ENCODE peak calls at places on chromosomes 7 and 10, in four cellular contexts. One of them, this sample, is unnamed.

GRCh38 chr10:5659702-5660528 is 6.5 kb downstream of the ASB13 start:
- DNase-seq in CD8-positive, alpha-beta T cell: no peak
- DNase-seq in prostate gland: no peak
- DNase-seq in HCT116: peak; percentile 8
- DNase-seq in this sample: no peak

GRCh38 chr10:6885284-6885683 is 305.2 kb upstream of the PRKCQ start:
- DNase-seq in HCT116: no peak
- DNase-seq in CD8-positive, alpha-beta T cell: no peak
- DNase-seq in prostate gland: no peak
- DNase-seq in this sample: no peak

GRCh38 chr7:142549007-142549406 is 200.3 kb upstream of the PRSS1 start:
- DNase-seq in HCT116: no peak
- DNase-seq in CD8-positive, alpha-beta T cell: no peak
- DNase-seq in prostate gland: no peak
- DNase-seq in this sample: no peak

GRCh38 chr7:46534593-46535271 is 613.7 kb upstream of the IGFBP3 start:
- DNase-seq in prostate gland: no peak
- DNase-seq in HCT116: no peak
- DNase-seq in CD8-positive, alpha-beta T cell: no peak
- DNase-seq in this sample: no peak

GRCh38 chr7:87427289-87427688 is 48.2 kb downstream of the ABCB4 start:
- DNase-seq in HCT116: no peak
- DNase-seq in prostate gland: no peak
- DNase-seq in CD8-positive, alpha-beta T cell: no peak
- DNase-seq in this sample: no peak

GRCh38 chr10:79148452-79149344 is 79.9 kb downstream of the ZMIZ1 start:
- DNase-seq in prostate gland: peak; percentile 49
- DNase-seq in HCT116: no peak
- DNase-seq in CD8-positive, alpha-beta T cell: no peak
- DNase-seq in this sample: no peak

GRCh38 chr10:34808789-34809745 is 6.0 kb downstream of the PARD3 start:
- DNase-seq in HCT116: no peak
- DNase-seq in prostate gland: no peak
- DNase-seq in CD8-positive, alpha-beta T cell: no peak
- DNase-seq in this sample: no peak

GRCh38 chr7:43625977-43626376 is 43.1 kb downstream of the STK17A start:
- DNase-seq in HCT116: no peak
- DNase-seq in CD8-positive, alpha-beta T cell: no peak
- DNase-seq in prostate gland: no peak
- DNase-seq in this sample: no peak

GRCh38 chr7:130268463-130269317 is 2.0 kb downstream of the CPA2 start:
- DNase-seq in CD8-positive, alpha-beta T cell: no peak
- DNase-seq in prostate gland: no peak
- DNase-seq in HCT116: no peak
- DNase-seq in this sample: no peak

GRCh38 chr7:50283206-50283605 is 21.3 kb upstream of the IKZF1 start:
- DNase-seq in HCT116: no peak
- DNase-seq in CD8-positive, alpha-beta T cell: no peak
- DNase-seq in prostate gland: no peak
- DNase-seq in this sample: no peak

GRCh38 chr7:77935652-77936348 is 137.2 kb downstream of the PHTF2 start:
- DNase-seq in prostate gland: no peak
- DNase-seq in HCT116: no peak
- DNase-seq in CD8-positive, alpha-beta T cell: no peak
- DNase-seq in this sample: no peak

GRCh38 chr10:102769375-102770107 is 25.8 kb downstream of the WBP1L start:
- DNase-seq in HCT116: no peak
- DNase-seq in CD8-positive, alpha-beta T cell: no peak
- DNase-seq in prostate gland: peak; percentile 87
- DNase-seq in this sample: no peak

GRCh38 chr7:100089458-100090201 is 861 bp downstream of the COPS6 start:
- DNase-seq in HCT116: no peak
- DNase-seq in prostate gland: no peak
- DNase-seq in CD8-positive, alpha-beta T cell: no peak
- DNase-seq in this sample: no peak

GRCh38 chr7:94394058-94394398 is 667 bp upstream of the COL1A2 start:
- DNase-seq in prostate gland: no peak
- DNase-seq in CD8-positive, alpha-beta T cell: no peak
- DNase-seq in HCT116: no peak
- DNase-seq in this sample: no peak

GRCh38 chr10:69629897-69630650 is at the start of gene FAM241B:
- DNase-seq in prostate gland: peak; percentile 71
- DNase-seq in CD8-positive, alpha-beta T cell: peak; percentile 78
- DNase-seq in HCT116: peak; percentile 45
- DNase-seq in this sample: peak; percentile 75

GRCh38 chr10:78862328-78862640 is 206.5 kb upstream of the ZMIZ1 start:
- DNase-seq in prostate gland: no peak
- DNase-seq in CD8-positive, alpha-beta T cell: no peak
- DNase-seq in HCT116: no peak
- DNase-seq in this sample: no peak

GRCh38 chr10:69963835-69964710 is 88.6 kb upstream of the MACROH2A2 start:
- DNase-seq in prostate gland: no peak
- DNase-seq in CD8-positive, alpha-beta T cell: no peak
- DNase-seq in HCT116: no peak
- DNase-seq in this sample: no peak

DNA sequence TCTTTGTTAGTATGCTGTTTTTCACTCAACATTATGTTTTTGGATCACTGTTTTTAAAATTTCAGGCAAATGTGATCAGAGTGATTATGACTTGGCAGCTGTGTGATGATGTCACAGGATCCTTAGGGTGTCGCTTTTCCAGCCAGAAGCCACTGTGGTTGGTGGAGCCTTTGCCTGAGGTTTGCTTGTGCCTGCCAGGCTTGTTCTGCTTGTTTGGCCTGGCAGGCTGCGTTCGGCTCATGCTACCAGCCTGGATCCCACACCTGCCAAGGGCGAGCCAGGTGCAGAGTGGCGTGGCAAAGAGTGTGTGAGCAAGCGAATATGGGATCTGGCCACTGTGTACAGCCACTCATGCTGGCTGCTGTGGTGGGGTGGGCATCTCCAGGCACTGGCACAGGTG is 55.7 kb downstream of the ADK start:
- DNase-seq in prostate gland: peak; percentile 64
- DNase-seq in CD8-positive, alpha-beta T cell: no peak
- DNase-seq in HCT116: no peak
- DNase-seq in this sample: no peak
- H3K4me1 ChIP-seq in prostate gland: no peaks in the 10 kb centered on the region
- H3K4me1 ChIP-seq in CD8-positive, alpha-beta T cell: no peaks in the 10 kb centered on the region
- H3K4me1 ChIP-seq in HCT116: no peaks in the 10 kb centered on the region
- H3K4me1 ChIP-seq in this sample: no peaks in the 10 kb centered on the region

GRCh38 chr10:132242103-132242840 is 55.5 kb downstream of the DPYSL4 start:
- DNase-seq in CD8-positive, alpha-beta T cell: no peak
- DNase-seq in HCT116: no peak
- DNase-seq in prostate gland: no peak
- DNase-seq in this sample: no peak
- H3K4me3 ChIP-seq in CD8-positive, alpha-beta T cell: no peak overlapping the region
- H3K4me3 ChIP-seq in HCT116: no peak overlapping the region
- H3K4me3 ChIP-seq in prostate gland: no peak overlapping the region
- H3K4me3 ChIP-seq in this sample: no peak overlapping the region

GRCh38 chr10:42594246-42594650 is 44.1 kb downstream of the ZNF33B start:
- DNase-seq in prostate gland: no peak
- DNase-seq in CD8-positive, alpha-beta T cell: no peak
- DNase-seq in HCT116: no peak
- DNase-seq in this sample: no peak
- H3K9me3 ChIP-seq in prostate gland: no peaks in the 10 kb centered on the region
- H3K9me3 ChIP-seq in CD8-positive, alpha-beta T cell: peaks cover 53% of the 10 kb centered on the region
- H3K9me3 ChIP-seq in HCT116: peaks cover 34% of the 10 kb centered on the region
- H3K9me3 ChIP-seq in this sample: peaks cover 86% of the 10 kb centered on the region

GRCh38 chr7:1464694-1465093 is 5.4 kb upstream of the MICALL2 start:
- DNase-seq in HCT116: no peak
- DNase-seq in CD8-positive, alpha-beta T cell: no peak
- DNase-seq in prostate gland: no peak
- DNase-seq in this sample: no peak
- H3K4me1 ChIP-seq in HCT116: peaks cover 53% of the 10 kb centered on the region
- H3K4me1 ChIP-seq in CD8-positive, alpha-beta T cell: peaks cover 10% of the 10 kb centered on the region
- H3K4me1 ChIP-seq in prostate gland: peaks cover 8% of the 10 kb centered on the region
- H3K4me1 ChIP-seq in this sample: peaks cover 9% of the 10 kb centered on the region